ENCODE peak calls at places on chromosome 18, in ten cellular contexts. O is right lobe of liver, H is spleen, J is uterus, F is breast epithelium, N is stomach, L is IMR-90, I is heart left ventricle, R is transverse colon, D is H1. Y is an unnamed sample.

GRCh38 chr18:10950876-10951630 is 198.3 kb downstream of the PIEZO2 start:
- DNase-seq in O (no peak), H (no peak), J (no peak), F (no peak), N (no peak), L (no peak), I (no peak), R (no peak), D (no peak), Y (no peak)

GRCh38 chr18:31373641-31374040 is 2.9 kb upstream of the DSG4 start:
- DNase-seq in O (no peak), H (no peak), J (no peak), F (no peak), N (no peak), L (no peak), I (no peak), R (no peak), D (no peak), Y (no peak)

GRCh38 chr18:25814841-25815458 is 275.5 kb downstream of the SS18 start:
- DNase-seq in O (no peak), H (no peak), J (no peak), F (no peak), N (no peak), L (no peak), I (no peak), R (no peak), D (no peak), Y (no peak)

GRCh38 chr18:72233106-72233505 is 311.0 kb downstream of the CBLN2 start:
- DNase-seq in O (no peak), H (no peak), J (no peak), F (no peak), N (no peak), L (no peak), I (no peak), R (no peak), D (no peak), Y (no peak)

GRCh38 chr18:31702449-31702848 is 18.1 kb upstream of the B4GALT6 start:
- DNase-seq in O (no peak), H (no peak), J (no peak), F (no peak), N (no peak), L (no peak), I (no peak), R (no peak), D (no peak), Y (no peak)

GRCh38 chr18:59835656-59836379 is 64.0 kb upstream of the PMAIP1 start:
- DNase-seq in O (no peak), H (no peak), J (no peak), F (no peak), N (no peak), L (peak), I (no peak), R (no peak), D (no peak), Y (no peak)

GRCh38 chr18:32772580-32773186 is at the start of gene KLHL14:
- DNase-seq in O (no peak), H (no peak), J (no peak), F (no peak), N (no peak), L (no peak), I (no peak), R (no peak), D (no peak), Y (no peak)

GRCh38 chr18:9735879-9736278 is 27.8 kb downstream of the RAB31 start:
- DNase-seq in O (no peak), H (peak), J (no peak), F (no peak), N (no peak), L (no peak), I (no peak), R (no peak), D (no peak), Y (no peak)

GRCh38 chr18:11989174-11989573 is 7.9 kb downstream of the IMPA2 start:
- DNase-seq in O (no peak), H (peak), J (no peak), F (no peak), N (peak), L (no peak), I (no peak), R (peak), D (no peak), Y (no peak)

GRCh38 chr18:55489034-55489741 is 98.8 kb downstream of the TCF4 start:
- DNase-seq in O (no peak), H (no peak), J (no peak), F (no peak), N (no peak), L (peak), I (no peak), R (no peak), D (no peak), Y (no peak)

GRCh38 chr18:60277855-60278480 is 94.6 kb downstream of the MC4R start:
- DNase-seq in O (no peak), H (no peak), J (no peak), F (no peak), N (no peak), L (peak), I (no peak), R (no peak), D (no peak), Y (no peak)

GRCh38 chr18:35582310-35582682 is 756 bp downstream of the GALNT1 start:
- DNase-seq in O (no peak), H (no peak), J (no peak), F (no peak), N (no peak), L (no peak), I (no peak), R (no peak), D (no peak), Y (no peak)

GRCh38 chr18:8423051-8423558 is 186.1 kb upstream of the RAB12 start:
- DNase-seq in O (no peak), H (no peak), J (no peak), F (no peak), N (no peak), L (peak), I (no peak), R (no peak), D (no peak), Y (no peak)

GRCh38 chr18:72194072-72194471 is 350.1 kb downstream of the CBLN2 start:
- DNase-seq in O (no peak), H (no peak), J (no peak), F (no peak), N (no peak), L (no peak), I (no peak), R (no peak), D (no peak), Y (no peak)

GRCh38 chr18:55113800-55114199 is 154.5 kb upstream of the CCDC68 start:
- DNase-seq in O (no peak), H (no peak), J (no peak), F (no peak), N (no peak), L (no peak), I (no peak), R (no peak), D (no peak), Y (no peak)

GRCh38 chr18:58243401-58243800 is 199.4 kb downstream of the NEDD4L start:
- DNase-seq in O (no peak), H (no peak), J (no peak), F (no peak), N (no peak), L (no peak), I (no peak), R (no peak), D (no peak), Y (no peak)

GRCh38 chr18:38576915-38577314 is 1011.3 kb upstream of the CELF4 start:
- DNase-seq in O (no peak), H (no peak), J (no peak), F (no peak), N (no peak), L (no peak), I (no peak), R (no peak), D (no peak), Y (no peak)

GRCh38 chr18:6719098-6719913 is 10.2 kb upstream of the ARHGAP28 start:
- DNase-seq in O (no peak), H (no peak), J (no peak), F (no peak), N (no peak), L (no peak), I (no peak), R (no peak), D (no peak), Y (no peak)

GRCh38 chr18:58915006-58915799 is 50.5 kb downstream of the ZNF532 start:
- DNase-seq in O (no peak), H (no peak), J (no peak), F (no peak), N (no peak), L (no peak), I (no peak), R (no peak), D (peak), Y (no peak)

GRCh38 chr18:61459896-61460295 is 126.7 kb downstream of the CDH20 start:
- DNase-seq in O (no peak), H (no peak), J (no peak), F (no peak), N (no peak), L (no peak), I (no peak), R (no peak), D (no peak), Y (no peak)

GRCh38 chr18:805008-805754 is 6.9 kb downstream of the YES1 start:
- DNase-seq in O (no peak), H (no peak), J (no peak), F (no peak), N (no peak), L (no peak), I (no peak), R (no peak), D (no peak), Y (no peak)

GRCh38 chr18:7908686-7909299 is 341.7 kb downstream of the PTPRM start:
- DNase-seq in O (no peak), H (no peak), J (no peak), F (no peak), N (no peak), L (no peak), I (no peak), R (no peak), D (no peak), Y (no peak)

GRCh38 chr18:31791817-31792579 is 31.3 kb upstream of the SLC25A52 start:
- DNase-seq in O (no peak), H (no peak), J (no peak), F (no peak), N (no peak), L (no peak), I (no peak), R (no peak), D (no peak), Y (no peak)

GRCh38 chr18:31206064-31206463 is 43.4 kb upstream of the DSC1 start:
- DNase-seq in O (no peak), H (no peak), J (no peak), F (no peak), N (no peak), L (no peak), I (no peak), R (no peak), D (no peak), Y (no peak)

GRCh38 chr18:61435064-61435652 is 101.9 kb downstream of the CDH20 start:
- DNase-seq in O (no peak), H (no peak), J (no peak), F (no peak), N (no peak), L (peak), I (no peak), R (no peak), D (no peak), Y (no peak)

GRCh38 chr18:37956902-37957301 is 391.3 kb upstream of the CELF4 start:
- DNase-seq in O (no peak), H (no peak), J (no peak), F (no peak), N (no peak), L (no peak), I (no peak), R (no peak), D (no peak), Y (no peak)

GRCh38 chr18:39799010-39799409 is 2156.0 kb upstream of the PIK3C3 start:
- DNase-seq in O (no peak), H (no peak), J (no peak), F (peak), N (no peak), L (no peak), I (no peak), R (peak), D (no peak), Y (peak)

GRCh38 chr18:11368020-11368419 is 218.7 kb upstream of the PIEZO2 start:
- DNase-seq in O (no peak), H (no peak), J (no peak), F (no peak), N (no peak), L (peak), I (no peak), R (no peak), D (no peak), Y (no peak)

GRCh38 chr18:79641722-79642497 is 37.7 kb upstream of the CTDP1 start:
- DNase-seq in O (no peak), H (no peak), J (no peak), F (no peak), N (no peak), L (no peak), I (no peak), R (no peak), D (peak), Y (no peak)

GRCh38 chr18:9827856-9828793 is 57.6 kb upstream of the TXNDC2 start:
- DNase-seq in O (no peak), H (peak), J (no peak), F (peak), N (peak), L (peak), I (no peak), R (peak), D (no peak), Y (peak)

GRCh38 chr18:75047240-75047639 is 161.7 kb downstream of the PTGR3 start:
- DNase-seq in O (no peak), H (no peak), J (no peak), F (no peak), N (no peak), L (no peak), I (no peak), R (no peak), D (no peak), Y (no peak)

GRCh38 chr18:32049393-32050161 is 31.0 kb downstream of the RNF125 start:
- DNase-seq in O (peak), H (peak), J (no peak), F (no peak), N (peak), L (no peak), I (peak), R (peak), D (no peak), Y (no peak)

DNA sequence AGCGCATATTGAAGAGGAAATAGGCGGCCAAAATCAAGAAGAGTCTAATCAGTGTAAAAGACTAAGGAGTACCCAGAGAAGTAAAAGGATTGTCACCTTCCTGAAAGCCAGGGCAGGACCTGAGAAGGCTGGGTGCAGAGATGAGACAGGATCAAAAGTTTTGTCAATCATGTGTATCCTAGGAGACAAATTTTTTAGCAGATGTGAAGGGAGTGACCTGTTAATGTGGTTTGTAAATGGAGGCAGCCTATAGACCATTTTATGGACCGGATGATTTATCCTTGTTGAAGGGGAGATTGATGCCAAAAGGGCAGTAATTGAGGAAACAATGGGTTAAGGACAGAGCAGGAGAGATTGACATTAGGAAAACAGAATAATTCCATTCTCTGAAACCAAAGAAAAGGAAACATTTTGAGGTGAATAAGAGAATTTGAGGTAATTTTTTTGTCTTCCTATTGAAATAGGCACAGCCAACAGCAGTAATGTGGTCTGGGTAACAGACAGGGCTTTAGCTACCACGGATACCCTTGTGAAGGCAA is 856 bp downstream of the NDC80 start:
- DNase-seq in O (no peak), H (no peak), J (no peak), F (no peak), N (no peak), L (no peak), I (no peak), R (no peak), D (no peak), Y (no peak)
- H3K4me3 ChIP-seq in O (no peak), H (peak), J (no peak), F (peak), N (peak), L (peak), I (no peak), R (peak), D (peak), Y (no peak)

DNA sequence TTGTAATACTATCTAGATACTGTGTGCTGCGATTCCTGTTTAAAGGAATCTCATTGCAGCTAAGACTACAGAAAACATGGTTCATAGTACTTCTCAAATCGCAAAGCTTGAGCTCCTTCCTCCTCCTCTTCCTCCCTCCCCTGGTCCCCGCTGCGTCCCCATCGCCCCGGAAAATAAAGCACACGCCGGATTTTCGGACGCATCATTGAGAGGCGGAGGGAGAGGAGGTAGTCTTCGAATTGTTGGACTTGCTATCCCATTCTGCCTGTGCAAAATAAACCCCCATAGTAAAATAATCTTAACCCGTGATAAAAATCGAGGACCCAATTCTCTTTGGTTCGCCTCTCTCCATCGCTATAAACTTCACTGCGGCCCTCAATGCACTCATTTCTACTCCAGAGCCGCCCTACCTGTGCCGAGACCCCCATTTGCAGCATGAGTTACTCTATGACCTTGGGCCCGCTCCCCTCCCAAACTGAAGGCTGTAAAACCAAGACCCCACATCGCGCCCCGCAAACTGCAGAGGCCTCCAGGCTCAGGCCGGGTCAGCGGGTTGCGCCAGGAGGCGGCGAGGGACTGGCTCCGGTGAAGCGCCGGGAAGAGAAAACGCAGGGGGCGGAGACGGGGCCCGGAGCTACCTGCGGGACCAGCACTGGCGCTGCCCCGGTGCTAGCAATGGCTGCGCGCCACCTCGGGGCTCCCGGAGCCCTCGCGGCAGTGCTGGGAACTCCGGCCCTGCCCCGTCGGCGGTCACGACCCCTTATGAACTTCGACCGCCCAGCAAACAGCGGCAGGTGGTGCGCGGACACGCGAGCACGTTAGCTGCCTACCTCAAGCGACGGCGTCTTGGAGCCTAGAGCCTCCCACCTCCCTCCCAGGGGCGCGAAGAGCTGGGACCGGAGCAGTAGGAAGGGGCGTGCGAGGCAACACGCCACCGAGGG is 649 bp downstream of the ESCO1 start:
- DNase-seq in O (peak), H (peak), J (no peak), F (peak), N (peak), L (peak), I (peak), R (peak), D (peak), Y (no peak)
- TF ChIP-seq CTCF in O (no peak), H (no peak), J (peak), F (no peak), N (no peak), L (peak), I (no peak), R (peak), D (no peak), Y (no peak)

GRCh38 chr18:48954837-48955527 is 4.2 kb upstream of the SMAD7 start:
- DNase-seq in O (no peak), H (peak), J (no peak), F (no peak), N (no peak), L (no peak), I (no peak), R (no peak), D (no peak), Y (no peak)

GRCh38 chr18:48950536-48951447 is at the start of gene SMAD7:
- DNase-seq in O (no peak), H (no peak), J (no peak), F (no peak), N (peak), L (no peak), I (no peak), R (peak), D (no peak), Y (no peak)

GRCh38 chr18:48951448-48952286 is 902 bp upstream of the SMAD7 start:
- DNase-seq in O (peak), H (peak), J (peak), F (peak), N (peak), L (peak), I (peak), R (peak), D (peak), Y (peak)

GRCh38 chr18:48953096-48953706 is 2.4 kb upstream of the SMAD7 start:
- DNase-seq in O (no peak), H (peak), J (no peak), F (no peak), N (no peak), L (no peak), I (no peak), R (no peak), D (no peak), Y (no peak)

GRCh38 chr18:48952287-48953095 is 1.7 kb upstream of the SMAD7 start:
- DNase-seq in O (peak), H (peak), J (peak), F (peak), N (peak), L (peak), I (peak), R (peak), D (peak), Y (peak)
- TF ChIP-seq POLR2A in O (peak), H (no peak), J (no peak), F (no peak), N (no peak), L (peak), I (no peak), R (peak), D (peak), Y (no peak)

GRCh38 chr18:65322895-65323294 is 427.9 kb upstream of the CDH7 start:
- DNase-seq in O (no peak), H (no peak), J (no peak), F (no peak), N (no peak), L (no peak), I (no peak), R (no peak), D (no peak), Y (no peak)

DNA sequence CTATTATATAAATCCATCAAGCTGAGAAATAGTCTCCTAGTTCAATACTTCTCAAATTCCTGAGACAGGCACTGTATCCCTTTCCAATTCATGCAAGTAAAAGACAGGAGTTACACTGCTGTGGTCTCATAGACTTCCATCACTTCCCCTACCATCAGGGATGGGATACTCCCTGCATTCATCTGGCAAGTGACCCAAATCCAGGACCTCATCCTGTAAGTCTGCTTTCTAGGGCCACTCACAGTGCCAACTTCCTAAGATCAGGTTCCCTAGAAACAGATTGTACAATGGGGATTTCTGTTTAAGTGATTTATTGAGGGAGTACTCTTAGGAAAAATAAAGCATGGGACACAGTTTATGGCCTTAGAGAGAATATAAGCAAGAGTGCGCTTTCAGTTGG is 424.0 kb upstream of the CDH7 start:
- DNase-seq in O (no peak), H (no peak), J (no peak), F (no peak), N (no peak), L (no peak), I (no peak), R (no peak), D (no peak), Y (no peak)
- H3K4me3 ChIP-seq in O (no peak), H (no peak), J (no peak), F (no peak), N (no peak), L (no peak), I (no peak), R (no peak), D (no peak), Y (no peak)